ENCODE peak calls at places on chromosomes 12 and 14, in five cellular contexts. K, P, J, N and B are unnamed samples.

GRCh38 chr12:124915249-124916236 is 1.1 kb upstream of the UBC start:
- DNase-seq in K (peak), P (peak), J (peak), N (peak), B (no peak)

GRCh38 chr14:104694475-104694950 is 5.1 kb downstream of the INF2 start:
- DNase-seq in K (no peak), P (no peak), J (no peak), N (no peak), B (no peak)

GRCh38 chr14:68610251-68610793 is 182.5 kb downstream of the ZFP36L1 start:
- DNase-seq in K (no peak), P (no peak), J (no peak), N (peak), B (peak)

GRCh38 chr14:75254901-75255300 is 23.7 kb upstream of the FOS start:
- DNase-seq in K (peak), P (no peak), J (no peak), N (peak), B (no peak)

GRCh38 chr14:24150061-24150460 is 2.8 kb downstream of the RNF31 start:
- DNase-seq in K (no peak), P (no peak), J (no peak), N (no peak), B (no peak)

GRCh38 chr12:31524791-31525495 is 66.0 kb downstream of the DENND5B start:
- DNase-seq in K (no peak), P (peak), J (peak), N (no peak), B (no peak)

GRCh38 chr14:89058707-89059106 is 234.3 kb downstream of the TTC8 start:
- DNase-seq in K (no peak), P (no peak), J (peak), N (no peak), B (no peak)

GRCh38 chr12:46371718-46372130 is 849 bp downstream of the SLC38A2 start:
- DNase-seq in K (peak), P (peak), J (peak), N (peak), B (peak)

GRCh38 chr12:27436029-27436428 is 10.5 kb upstream of the SMCO2 start:
- DNase-seq in K (no peak), P (no peak), J (no peak), N (no peak), B (no peak)

GRCh38 chr14:93033983-93034670 is 81.6 kb downstream of the ITPK1 start:
- DNase-seq in K (no peak), P (no peak), J (no peak), N (no peak), B (no peak)

GRCh38 chr12:81797100-81797499 is 38.0 kb upstream of the PPFIA2 start:
- DNase-seq in K (no peak), P (peak), J (peak), N (no peak), B (no peak)

GRCh38 chr12:9071976-9072375 is 43.7 kb downstream of the A2M start:
- DNase-seq in K (no peak), P (no peak), J (no peak), N (no peak), B (no peak)

GRCh38 chr12:124626841-124627502 is 59.6 kb upstream of the NCOR2 start:
- DNase-seq in K (peak), P (peak), J (peak), N (peak), B (no peak)

GRCh38 chr12:11171145-11171952 is at the start of gene SMIM10L1:
- DNase-seq in K (peak), P (peak), J (peak), N (peak), B (peak)
- TF ChIP-seq CTCF in K (no peak), P (peak), J (no peak), N (no peak), B (no peak)

GRCh38 chr14:39114073-39114838 is at the start of gene GEMIN2:
- DNase-seq in K (peak), P (peak), J (peak), N (peak), B (peak)
- TF ChIP-seq CTCF in K (no peak), P (no peak), J (no peak), N (no peak), B (no peak)

GRCh38 chr14:32013083-32013482 is 64.0 kb upstream of the ARHGAP5 start:
- DNase-seq in K (no peak), P (no peak), J (no peak), N (no peak), B (no peak)
- TF ChIP-seq CTCF in K (no peak), P (no peak), J (no peak), N (no peak), B (no peak)

GRCh38 chr12:115756804-115757203 is 520.7 kb downstream of the MED13L start:
- DNase-seq in K (no peak), P (no peak), J (peak), N (no peak), B (no peak)
- TF ChIP-seq CTCF in K (no peak), P (no peak), J (no peak), N (no peak), B (no peak)

GRCh38 chr14:96257056-96257455 is 1.0 kb downstream of the BDKRB1 start:
- DNase-seq in K (no peak), P (no peak), J (no peak), N (peak), B (no peak)

GRCh38 chr14:96254696-96255095 is 1.3 kb upstream of the BDKRB1 start:
- DNase-seq in K (no peak), P (no peak), J (no peak), N (no peak), B (no peak)

GRCh38 chr14:96257900-96258299 is 1.9 kb downstream of the BDKRB1 start:
- DNase-seq in K (no peak), P (no peak), J (no peak), N (no peak), B (no peak)

GRCh38 chr14:96255501-96256366 is at the start of gene BDKRB1:
- DNase-seq in K (no peak), P (peak), J (peak), N (no peak), B (no peak)

GRCh38 chr14:96256420-96256819 is 410 bp downstream of the BDKRB1 start:
- DNase-seq in K (no peak), P (peak), J (peak), N (no peak), B (no peak)
- TF ChIP-seq CTCF in K (no peak), P (peak), J (no peak), N (no peak), B (no peak)

DNA sequence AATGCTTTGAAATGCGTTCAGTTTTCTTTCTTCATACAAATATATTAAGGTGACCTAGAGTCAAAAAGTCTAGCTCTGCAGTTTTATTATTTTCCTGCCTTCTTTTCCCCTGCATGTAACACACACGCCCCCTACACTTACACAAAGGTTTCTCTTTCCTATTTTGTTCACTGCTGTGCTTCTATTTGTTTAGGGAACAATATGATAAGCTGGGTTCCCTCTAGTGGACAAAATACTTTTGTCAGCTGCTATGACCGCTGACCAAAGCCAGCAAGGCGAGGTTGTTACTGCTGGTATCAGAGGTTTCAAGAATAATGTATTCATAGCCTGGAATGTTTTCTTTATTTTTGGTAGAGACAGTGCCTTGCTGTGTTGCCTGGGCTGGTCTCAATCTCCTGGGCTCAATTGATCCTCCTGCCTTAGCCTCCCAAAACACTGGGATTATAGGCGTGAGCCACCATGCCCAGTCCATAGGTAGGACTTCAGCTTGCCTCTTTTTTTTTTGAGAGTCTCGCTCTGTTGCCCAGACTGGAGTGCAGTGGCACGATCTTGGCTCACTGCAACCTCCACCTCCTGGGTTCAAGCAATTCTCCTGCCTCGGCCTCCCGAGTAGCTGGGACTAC is 33.4 kb downstream of the FNTB start:
- DNase-seq in K (peak), P (peak), J (peak), N (no peak), B (no peak)
- TF ChIP-seq CTCF in K (peak), P (peak), J (peak), N (peak), B (peak)

GRCh38 chr12:21248679-21249078 is 86.0 kb downstream of the SLCO1A2 start:
- DNase-seq in K (no peak), P (peak), J (peak), N (no peak), B (no peak)
- TF ChIP-seq CTCF in K (no peak), P (no peak), J (no peak), N (no peak), B (no peak)

DNA sequence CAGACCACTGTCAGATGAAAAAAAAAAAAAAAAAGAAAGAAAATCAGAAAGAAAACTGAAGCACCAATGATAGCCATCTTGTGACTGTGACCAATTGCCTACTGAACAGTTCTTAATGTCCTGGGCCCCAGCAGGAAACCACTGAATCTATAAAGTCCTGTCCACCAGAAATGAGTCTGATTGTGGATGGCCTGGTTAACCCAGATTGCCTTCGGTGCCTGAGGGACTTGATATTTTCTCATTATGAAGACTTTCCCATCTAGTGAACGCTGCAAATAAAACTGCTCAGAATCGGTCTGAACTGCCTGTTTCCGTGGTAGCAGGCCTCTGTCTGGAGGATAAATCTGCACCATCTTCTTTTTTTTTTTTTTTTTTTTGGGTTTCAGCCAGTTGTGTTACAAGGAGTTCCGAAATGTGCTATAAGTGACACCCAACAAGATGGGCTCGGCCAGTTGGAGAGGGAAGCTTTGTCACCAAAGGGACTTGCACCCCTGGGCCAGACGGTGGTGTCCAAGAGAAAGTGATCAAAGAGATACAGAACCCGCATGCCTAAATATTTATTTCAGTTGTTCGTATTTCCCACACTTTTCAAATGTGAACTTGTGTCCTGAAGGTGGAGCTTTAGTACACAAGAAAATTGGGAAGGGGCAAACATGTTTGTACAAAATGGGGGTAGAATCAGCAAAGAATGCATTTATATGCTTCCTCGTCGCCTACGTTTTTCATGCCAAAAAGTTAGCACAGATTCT is 3.0 kb upstream of the PLXNC1 start:
- DNase-seq in K (no peak), P (peak), J (peak), N (no peak), B (no peak)
- TF ChIP-seq CTCF in K (no peak), P (peak), J (peak), N (peak), B (peak)